ENCODE peak calls at places on chromosomes 7 and 10, in eight cellular contexts. One of them, this sample, is unnamed.

GRCh38 chr7:44136731-44137130 is 4.4 kb downstream of the MYL7 start:
- DNase-seq in A549: no peak
- DNase-seq in HL-60: no peak
- DNase-seq in SK-N-SH: no peak
- DNase-seq in GM23338: no peak
- DNase-seq in GM12878: no peak
- DNase-seq in Panc1: no peak
- DNase-seq in K562: no peak
- DNase-seq in this sample: no peak

GRCh38 chr7:133511708-133512107 is 258.8 kb downstream of the EXOC4 start:
- DNase-seq in A549: no peak
- DNase-seq in HL-60: no peak
- DNase-seq in SK-N-SH: no peak
- DNase-seq in GM23338: no peak
- DNase-seq in GM12878: no peak
- DNase-seq in Panc1: no peak
- DNase-seq in K562: no peak
- DNase-seq in this sample: no peak

GRCh38 chr10:35667971-35668370 is 25.9 kb upstream of the FZD8 start:
- DNase-seq in A549: no peak
- DNase-seq in HL-60: no peak
- DNase-seq in SK-N-SH: peak
- DNase-seq in GM23338: no peak
- DNase-seq in GM12878: no peak
- DNase-seq in Panc1: no peak
- DNase-seq in K562: no peak
- DNase-seq in this sample: no peak

GRCh38 chr7:70645876-70646336 is 486.0 kb upstream of the GALNT17 start:
- DNase-seq in A549: no peak
- DNase-seq in HL-60: no peak
- DNase-seq in SK-N-SH: peak
- DNase-seq in GM23338: no peak
- DNase-seq in GM12878: no peak
- DNase-seq in Panc1: no peak
- DNase-seq in K562: no peak
- DNase-seq in this sample: no peak

GRCh38 chr7:13235961-13236360 is 548.5 kb downstream of the ARL4A start:
- DNase-seq in A549: no peak
- DNase-seq in HL-60: no peak
- DNase-seq in SK-N-SH: no peak
- DNase-seq in GM23338: no peak
- DNase-seq in GM12878: no peak
- DNase-seq in Panc1: no peak
- DNase-seq in K562: no peak
- DNase-seq in this sample: no peak

GRCh38 chr10:43292745-43293676 is 26.1 kb upstream of the RASGEF1A start:
- DNase-seq in A549: peak
- DNase-seq in HL-60: peak
- DNase-seq in SK-N-SH: peak
- DNase-seq in GM23338: peak
- DNase-seq in GM12878: no peak
- DNase-seq in Panc1: peak
- DNase-seq in K562: peak
- DNase-seq in this sample: peak

GRCh38 chr10:60760711-60761210 is 17.5 kb upstream of the CDK1 start:
- DNase-seq in A549: no peak
- DNase-seq in HL-60: no peak
- DNase-seq in SK-N-SH: no peak
- DNase-seq in GM23338: no peak
- DNase-seq in GM12878: no peak
- DNase-seq in Panc1: no peak
- DNase-seq in K562: no peak
- DNase-seq in this sample: no peak

GRCh38 chr10:79061441-79062315 is 7.1 kb upstream of the ZMIZ1 start:
- DNase-seq in A549: no peak
- DNase-seq in HL-60: no peak
- DNase-seq in SK-N-SH: no peak
- DNase-seq in GM23338: no peak
- DNase-seq in GM12878: no peak
- DNase-seq in Panc1: no peak
- DNase-seq in K562: no peak
- DNase-seq in this sample: no peak

GRCh38 chr7:25694690-25695089 is 457.3 kb upstream of the NFE2L3 start:
- DNase-seq in A549: no peak
- DNase-seq in HL-60: no peak
- DNase-seq in SK-N-SH: no peak
- DNase-seq in GM23338: no peak
- DNase-seq in GM12878: no peak
- DNase-seq in Panc1: no peak
- DNase-seq in K562: no peak
- DNase-seq in this sample: no peak

GRCh38 chr7:36984710-36985308 is 260.5 kb upstream of the AOAH start:
- DNase-seq in A549: no peak
- DNase-seq in HL-60: peak
- DNase-seq in SK-N-SH: no peak
- DNase-seq in GM23338: no peak
- DNase-seq in GM12878: no peak
- DNase-seq in Panc1: no peak
- DNase-seq in K562: no peak
- DNase-seq in this sample: no peak

GRCh38 chr10:127757033-127757432 is 20.0 kb downstream of the FOXI2 start:
- DNase-seq in A549: no peak
- DNase-seq in HL-60: no peak
- DNase-seq in SK-N-SH: no peak
- DNase-seq in GM23338: peak
- DNase-seq in GM12878: no peak
- DNase-seq in Panc1: no peak
- DNase-seq in K562: no peak
- DNase-seq in this sample: peak

GRCh38 chr7:3138206-3138605 is 94.5 kb upstream of the CARD11 start:
- DNase-seq in A549: no peak
- DNase-seq in HL-60: no peak
- DNase-seq in SK-N-SH: no peak
- DNase-seq in GM23338: no peak
- DNase-seq in GM12878: no peak
- DNase-seq in Panc1: no peak
- DNase-seq in K562: no peak
- DNase-seq in this sample: no peak
- TF ChIP-seq REST in A549: no peak
- TF ChIP-seq REST in HL-60: no peak
- TF ChIP-seq REST in SK-N-SH: no peak
- TF ChIP-seq REST in GM23338: no peak
- TF ChIP-seq REST in GM12878: no peak
- TF ChIP-seq REST in Panc1: no peak
- TF ChIP-seq REST in K562: no peak
- TF ChIP-seq REST in this sample: no peak

GRCh38 chr10:106577756-106578155 is 586.8 kb downstream of the SORCS1 start:
- DNase-seq in A549: no peak
- DNase-seq in HL-60: no peak
- DNase-seq in SK-N-SH: peak
- DNase-seq in GM23338: no peak
- DNase-seq in GM12878: no peak
- DNase-seq in Panc1: no peak
- DNase-seq in K562: no peak
- DNase-seq in this sample: no peak

GRCh38 chr10:106576534-106576933 is 588.0 kb downstream of the SORCS1 start:
- DNase-seq in A549: no peak
- DNase-seq in HL-60: no peak
- DNase-seq in SK-N-SH: no peak
- DNase-seq in GM23338: no peak
- DNase-seq in GM12878: no peak
- DNase-seq in Panc1: no peak
- DNase-seq in K562: no peak
- DNase-seq in this sample: no peak

GRCh38 chr10:106577266-106577665 is 587.2 kb downstream of the SORCS1 start:
- DNase-seq in A549: no peak
- DNase-seq in HL-60: no peak
- DNase-seq in SK-N-SH: no peak
- DNase-seq in GM23338: peak
- DNase-seq in GM12878: no peak
- DNase-seq in Panc1: peak
- DNase-seq in K562: no peak
- DNase-seq in this sample: no peak

GRCh38 chr10:106588019-106588418 is 576.5 kb downstream of the SORCS1 start:
- DNase-seq in A549: no peak
- DNase-seq in HL-60: no peak
- DNase-seq in SK-N-SH: no peak
- DNase-seq in GM23338: no peak
- DNase-seq in GM12878: no peak
- DNase-seq in Panc1: no peak
- DNase-seq in K562: no peak
- DNase-seq in this sample: no peak

GRCh38 chr10:106582291-106582690 is 582.2 kb downstream of the SORCS1 start:
- DNase-seq in A549: no peak
- DNase-seq in HL-60: no peak
- DNase-seq in SK-N-SH: peak
- DNase-seq in GM23338: no peak
- DNase-seq in GM12878: no peak
- DNase-seq in Panc1: no peak
- DNase-seq in K562: no peak
- DNase-seq in this sample: no peak
- TF ChIP-seq REST in A549: no peak
- TF ChIP-seq REST in HL-60: no peak
- TF ChIP-seq REST in SK-N-SH: no peak
- TF ChIP-seq REST in GM23338: no peak
- TF ChIP-seq REST in GM12878: no peak
- TF ChIP-seq REST in Panc1: no peak
- TF ChIP-seq REST in K562: no peak
- TF ChIP-seq REST in this sample: no peak

GRCh38 chr10:14822879-14823755 is 14.7 kb downstream of the CDNF start:
- DNase-seq in A549: peak
- DNase-seq in HL-60: peak
- DNase-seq in SK-N-SH: peak
- DNase-seq in GM23338: peak
- DNase-seq in GM12878: no peak
- DNase-seq in Panc1: peak
- DNase-seq in K562: no peak
- DNase-seq in this sample: peak

GRCh38 chr10:14823966-14824365 is 13.9 kb downstream of the CDNF start:
- DNase-seq in A549: no peak
- DNase-seq in HL-60: no peak
- DNase-seq in SK-N-SH: no peak
- DNase-seq in GM23338: no peak
- DNase-seq in GM12878: no peak
- DNase-seq in Panc1: no peak
- DNase-seq in K562: no peak
- DNase-seq in this sample: no peak

GRCh38 chr10:14820775-14821154 is 17.1 kb downstream of the CDNF start:
- DNase-seq in A549: peak
- DNase-seq in HL-60: peak
- DNase-seq in SK-N-SH: no peak
- DNase-seq in GM23338: peak
- DNase-seq in GM12878: no peak
- DNase-seq in Panc1: no peak
- DNase-seq in K562: no peak
- DNase-seq in this sample: no peak

GRCh38 chr10:14820010-14820774 is 17.6 kb downstream of the CDNF start:
- DNase-seq in A549: peak
- DNase-seq in HL-60: no peak
- DNase-seq in SK-N-SH: no peak
- DNase-seq in GM23338: no peak
- DNase-seq in GM12878: no peak
- DNase-seq in Panc1: no peak
- DNase-seq in K562: no peak
- DNase-seq in this sample: no peak

DNA sequence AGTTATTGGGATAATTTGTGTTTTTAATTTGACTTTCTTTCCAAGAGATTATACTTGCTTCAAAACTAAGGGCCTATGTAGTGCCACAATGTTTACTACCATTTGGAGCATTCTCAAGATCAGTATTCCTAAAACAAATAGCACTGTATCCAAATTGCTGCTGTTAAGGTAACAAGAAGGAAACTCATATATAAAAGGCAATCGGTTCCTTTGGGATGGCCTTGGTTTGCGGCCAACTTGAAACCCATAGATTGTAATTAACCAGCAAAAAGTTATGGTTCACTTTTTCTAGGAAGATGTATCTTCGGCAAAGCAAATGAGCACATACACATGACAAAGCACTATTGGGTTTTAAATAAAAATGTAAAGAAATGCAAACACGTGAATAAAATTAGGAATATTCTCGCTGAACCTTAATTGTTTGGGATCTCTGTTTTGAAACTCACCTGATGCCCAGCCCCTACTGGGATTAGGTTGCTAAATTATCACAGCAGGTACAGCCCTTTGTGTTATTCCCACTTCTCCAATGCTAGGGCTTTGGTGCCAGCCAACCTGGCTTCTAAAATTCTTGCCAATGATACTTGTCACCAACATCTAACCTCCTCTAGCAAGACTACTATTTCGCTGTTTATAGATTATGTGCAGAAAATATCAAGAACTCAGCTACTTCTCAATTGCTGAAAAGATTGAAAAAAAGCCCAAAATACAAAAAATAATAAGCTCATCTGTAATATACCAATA is 16.0 kb downstream of the CDNF start:
- DNase-seq in A549: no peak
- DNase-seq in HL-60: no peak
- DNase-seq in SK-N-SH: no peak
- DNase-seq in GM23338: no peak
- DNase-seq in GM12878: no peak
- DNase-seq in Panc1: no peak
- DNase-seq in K562: no peak
- DNase-seq in this sample: no peak
- TF ChIP-seq REST in A549: no peak
- TF ChIP-seq REST in HL-60: no peak
- TF ChIP-seq REST in SK-N-SH: no peak
- TF ChIP-seq REST in GM23338: no peak
- TF ChIP-seq REST in GM12878: no peak
- TF ChIP-seq REST in Panc1: no peak
- TF ChIP-seq REST in K562: no peak
- TF ChIP-seq REST in this sample: no peak

GRCh38 chr7:134705716-134706115 is 59.1 kb downstream of the BPGM start:
- DNase-seq in A549: no peak
- DNase-seq in HL-60: no peak
- DNase-seq in SK-N-SH: no peak
- DNase-seq in GM23338: no peak
- DNase-seq in GM12878: no peak
- DNase-seq in Panc1: no peak
- DNase-seq in K562: no peak
- DNase-seq in this sample: no peak

GRCh38 chr7:134704827-134705226 is 58.2 kb downstream of the BPGM start:
- DNase-seq in A549: no peak
- DNase-seq in HL-60: no peak
- DNase-seq in SK-N-SH: no peak
- DNase-seq in GM23338: no peak
- DNase-seq in GM12878: no peak
- DNase-seq in Panc1: no peak
- DNase-seq in K562: no peak
- DNase-seq in this sample: no peak

GRCh38 chr7:134703241-134703594 is 56.6 kb downstream of the BPGM start:
- DNase-seq in A549: no peak
- DNase-seq in HL-60: no peak
- DNase-seq in SK-N-SH: no peak
- DNase-seq in GM23338: no peak
- DNase-seq in GM12878: no peak
- DNase-seq in Panc1: no peak
- DNase-seq in K562: no peak
- DNase-seq in this sample: no peak

GRCh38 chr7:134702366-134703240 is 56.0 kb downstream of the BPGM start:
- DNase-seq in A549: no peak
- DNase-seq in HL-60: no peak
- DNase-seq in SK-N-SH: no peak
- DNase-seq in GM23338: no peak
- DNase-seq in GM12878: no peak
- DNase-seq in Panc1: no peak
- DNase-seq in K562: no peak
- DNase-seq in this sample: no peak

GRCh38 chr7:134703781-134704180 is 57.1 kb downstream of the BPGM start:
- DNase-seq in A549: no peak
- DNase-seq in HL-60: no peak
- DNase-seq in SK-N-SH: no peak
- DNase-seq in GM23338: no peak
- DNase-seq in GM12878: no peak
- DNase-seq in Panc1: no peak
- DNase-seq in K562: no peak
- DNase-seq in this sample: no peak
- TF ChIP-seq REST in A549: no peak
- TF ChIP-seq REST in HL-60: no peak
- TF ChIP-seq REST in SK-N-SH: no peak
- TF ChIP-seq REST in GM23338: no peak
- TF ChIP-seq REST in GM12878: no peak
- TF ChIP-seq REST in Panc1: no peak
- TF ChIP-seq REST in K562: no peak
- TF ChIP-seq REST in this sample: no peak